ENCODE peak calls at places on chromosomes 16 and 17, in five cellular contexts. G is lower leg skin, I is WTC11, J is GM20000, H is foreskin fibroblast. N is an unnamed sample.

GRCh38 chr17:64687959-64688358 is 25.9 kb upstream of the SMURF2 start:
- DNase-seq in G (no peak), I (no peak), J (no peak), H (peak), N (no peak)

GRCh38 chr17:79749156-79749815 is 18.5 kb downstream of the ENPP7 start:
- DNase-seq in G (no peak), I (no peak), J (no peak), H (peak), N (no peak)

GRCh38 chr17:61000911-61001310 is 323.3 kb downstream of the BCAS3 start:
- DNase-seq in G (no peak), I (no peak), J (no peak), H (peak), N (no peak)

GRCh38 chr17:69451416-69452394 is 37.2 kb downstream of the MAP2K6 start:
- DNase-seq in G (no peak), I (no peak), J (no peak), H (no peak), N (no peak)

GRCh38 chr16:12390644-12391043 is 413.0 kb downstream of the CPPED1 start:
- DNase-seq in G (no peak), I (no peak), J (no peak), H (peak), N (no peak)

GRCh38 chr16:13306153-13306552 is 404.8 kb downstream of the SHISA9 start:
- DNase-seq in G (no peak), I (no peak), J (no peak), H (no peak), N (no peak)

GRCh38 chr17:50833396-50834125 is 1.8 kb upstream of the WFIKKN2 start:
- DNase-seq in G (no peak), I (no peak), J (no peak), H (no peak), N (no peak)

GRCh38 chr17:48997827-48998556 is 807 bp downstream of the IGF2BP1 start:
- DNase-seq in G (no peak), I (peak), J (peak), H (peak), N (no peak)

GRCh38 chr17:67246648-67247415 is 1.8 kb upstream of the HELZ start:
- DNase-seq in G (peak), I (peak), J (peak), H (peak), N (peak)

GRCh38 chr16:30775381-30776099 is 11.5 kb downstream of the ZNF629 start:
- DNase-seq in G (peak), I (peak), J (peak), H (peak), N (peak)

GRCh38 chr17:49315551-49315951 is 46.5 kb downstream of the ZNF652 start:
- DNase-seq in G (peak), I (peak), J (peak), H (peak), N (peak)

GRCh38 chr17:43453331-43453812 is 30.4 kb upstream of the DHX8 start:
- DNase-seq in G (no peak), I (no peak), J (no peak), H (no peak), N (no peak)

GRCh38 chr16:24281466-24281865 is 25.3 kb downstream of the CACNG3 start:
- DNase-seq in G (no peak), I (no peak), J (no peak), H (no peak), N (no peak)

GRCh38 chr16:2709588-2709984 is 10.4 kb downstream of the PRSS27 start:
- DNase-seq in G (no peak), I (no peak), J (no peak), H (no peak), N (no peak)

GRCh38 chr16:72380283-72380682 is 208.3 kb upstream of the PMFBP1 start:
- DNase-seq in G (no peak), I (no peak), J (no peak), H (no peak), N (no peak)

GRCh38 chr17:40309031-40309937 is at the start of gene RARA:
- DNase-seq in G (peak), I (peak), J (peak), H (peak), N (peak)

GRCh38 chr17:4477286-4477791 is 21.3 kb upstream of the SPNS2 start:
- DNase-seq in G (no peak), I (no peak), J (no peak), H (no peak), N (no peak)

GRCh38 chr17:17232303-17232621 is 4.7 kb downstream of the FLCN start:
- DNase-seq in G (no peak), I (no peak), J (no peak), H (no peak), N (no peak)

GRCh38 chr16:88651276-88651988 is 579 bp upstream of the CYBA start:
- DNase-seq in G (peak), I (no peak), J (peak), H (peak), N (peak)

GRCh38 chr17:42484304-42484703 is 25.6 kb downstream of the ATP6V0A1 start:
- DNase-seq in G (no peak), I (no peak), J (no peak), H (no peak), N (no peak)

GRCh38 chr16:31138621-31139578 is 3.4 kb upstream of the PRSS8 start:
- DNase-seq in G (no peak), I (peak), J (no peak), H (peak), N (no peak)

GRCh38 chr16:84143784-84144199 is 1.2 kb downstream of the HSDL1 start:
- DNase-seq in G (no peak), I (no peak), J (no peak), H (no peak), N (no peak)

GRCh38 chr16:69260506-69260905 is 50.6 kb upstream of the VPS4A start:
- DNase-seq in G (no peak), I (no peak), J (no peak), H (no peak), N (no peak)

GRCh38 chr16:22789281-22789945 is 24.5 kb upstream of the HS3ST2 start:
- DNase-seq in G (no peak), I (no peak), J (no peak), H (peak), N (no peak)

GRCh38 chr16:30949655-30950515 is 1.0 kb downstream of the ORAI3 start:
- DNase-seq in G (peak), I (peak), J (peak), H (peak), N (peak)

GRCh38 chr17:42023524-42024349 is 3.8 kb downstream of the NKIRAS2 start:
- DNase-seq in G (no peak), I (no peak), J (no peak), H (no peak), N (no peak)

GRCh38 chr17:82977586-82977985 is 101.8 kb upstream of the METRNL start:
- DNase-seq in G (no peak), I (no peak), J (peak), H (no peak), N (no peak)

GRCh38 chr17:8835106-8835505 is 32.4 kb downstream of the PIK3R6 start:
- DNase-seq in G (no peak), I (no peak), J (no peak), H (no peak), N (no peak)

GRCh38 chr17:50203589-50204345 is 2.3 kb upstream of the COL1A1 start:
- DNase-seq in G (no peak), I (no peak), J (no peak), H (peak), N (no peak)

GRCh38 chr17:58956997-58957724 is 149.5 kb downstream of the TRIM37 start:
- DNase-seq in G (no peak), I (no peak), J (no peak), H (peak), N (no peak)

GRCh38 chr17:80825471-80826345 is 165.9 kb upstream of the CHMP6 start:
- DNase-seq in G (no peak), I (no peak), J (no peak), H (no peak), N (no peak)

GRCh38 chr17:65017375-65017774 is 39.2 kb downstream of the GNA13 start:
- DNase-seq in G (no peak), I (no peak), J (no peak), H (no peak), N (no peak)

GRCh38 chr16:79358188-79358587 is 242.3 kb downstream of the MAF start:
- DNase-seq in G (no peak), I (no peak), J (no peak), H (no peak), N (no peak)

GRCh38 chr16:83441523-83441922 is 366.3 kb upstream of the HSBP1 start:
- DNase-seq in G (no peak), I (no peak), J (no peak), H (no peak), N (no peak)

GRCh38 chr17:49590874-49591273 is 15.2 kb downstream of the NXPH3 start:
- DNase-seq in G (no peak), I (no peak), J (no peak), H (no peak), N (no peak)

GRCh38 chr16:23476289-23476688 is 23.3 kb upstream of the COG7 start:
- DNase-seq in G (no peak), I (no peak), J (no peak), H (no peak), N (no peak)

GRCh38 chr16:86126891-86127290 is 227.9 kb downstream of the IRF8 start:
- DNase-seq in G (peak), I (no peak), J (no peak), H (no peak), N (no peak)

GRCh38 chr16:54867302-54867832 is 63.3 kb upstream of the IRX5 start:
- DNase-seq in G (no peak), I (no peak), J (no peak), H (no peak), N (no peak)

GRCh38 chr17:41442772-41443171 is 2.0 kb upstream of the KRT38 start:
- DNase-seq in G (no peak), I (no peak), J (no peak), H (peak), N (no peak)

GRCh38 chr17:80866050-80866793 is 125.4 kb upstream of the CHMP6 start:
- DNase-seq in G (peak), I (peak), J (peak), H (peak), N (peak)

DNA sequence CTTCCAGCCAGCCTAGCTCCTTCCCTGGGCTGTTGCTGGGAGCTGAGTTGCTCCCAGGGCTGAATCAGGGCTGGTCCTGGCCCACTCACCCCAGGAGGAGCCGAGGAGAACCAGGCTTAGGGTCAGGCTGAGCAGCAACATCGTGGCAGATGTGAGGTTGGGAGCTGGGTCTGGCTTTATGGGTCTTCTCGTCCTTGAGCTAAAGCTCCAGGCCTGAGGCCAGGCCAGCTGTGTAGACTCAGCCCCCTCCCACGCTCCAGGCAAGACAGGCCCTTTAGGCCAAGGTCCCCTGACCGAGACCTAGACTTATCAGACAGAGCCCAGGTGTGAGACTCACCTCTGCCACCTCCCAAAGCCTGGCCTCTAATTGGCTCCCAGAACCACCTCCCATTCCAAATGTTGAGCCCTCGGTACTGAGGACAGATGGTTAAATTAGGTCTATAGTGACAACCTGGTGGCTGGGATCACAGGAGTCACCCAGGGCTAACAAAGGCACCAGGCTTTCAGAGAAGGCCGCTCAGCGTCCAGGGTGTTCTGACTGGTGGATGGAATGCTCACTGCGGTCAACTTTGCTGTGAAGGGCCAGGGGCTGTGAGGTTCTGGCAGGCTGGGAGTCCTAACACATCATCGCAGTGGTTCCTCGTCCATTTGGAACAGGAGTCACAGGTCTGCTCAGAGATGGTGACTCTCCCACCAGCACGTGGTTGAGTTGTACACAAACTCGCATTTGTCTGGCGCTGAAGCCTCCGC is at the start of gene CTRL:
- DNase-seq in G (no peak), I (no peak), J (no peak), H (no peak), N (no peak)
- TF ChIP-seq CTCF in G (no peak), I (no peak), J (no peak), H (no peak), N (no peak)

GRCh38 chr17:30809867-30810266 is 14.6 kb downstream of the CRLF3 start:
- DNase-seq in G (no peak), I (no peak), J (no peak), H (no peak), N (no peak)

GRCh38 chr17:30808785-30809286 is 15.7 kb downstream of the CRLF3 start:
- DNase-seq in G (peak), I (no peak), J (peak), H (no peak), N (peak)

DNA sequence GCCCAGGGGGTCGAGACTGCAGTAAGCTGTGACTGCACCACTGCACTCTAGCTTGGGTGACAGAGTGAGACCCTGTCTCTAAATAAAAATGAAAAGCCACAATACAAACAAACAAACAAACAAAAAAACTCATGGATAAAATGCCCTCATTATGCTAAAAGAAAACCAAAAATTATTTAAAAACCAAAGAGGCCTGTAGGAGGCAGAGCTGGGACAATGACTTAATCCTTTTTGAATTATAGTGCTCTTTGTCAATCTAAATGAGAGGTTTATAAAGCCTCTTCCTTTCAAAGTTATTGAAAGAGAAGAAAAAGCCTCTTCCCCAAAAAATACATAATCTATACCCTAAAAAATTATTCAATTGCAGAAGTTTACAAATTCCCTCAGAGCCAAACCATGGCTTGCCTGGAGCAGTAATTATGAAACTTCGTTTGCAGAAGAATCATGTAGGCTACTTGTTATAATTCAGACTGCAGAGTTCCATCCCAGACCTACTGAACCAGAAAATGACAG is 18.5 kb downstream of the CRLF3 start:
- DNase-seq in G (no peak), I (no peak), J (no peak), H (no peak), N (no peak)
- TF ChIP-seq CTCF in G (no peak), I (no peak), J (no peak), H (peak), N (peak)

DNA sequence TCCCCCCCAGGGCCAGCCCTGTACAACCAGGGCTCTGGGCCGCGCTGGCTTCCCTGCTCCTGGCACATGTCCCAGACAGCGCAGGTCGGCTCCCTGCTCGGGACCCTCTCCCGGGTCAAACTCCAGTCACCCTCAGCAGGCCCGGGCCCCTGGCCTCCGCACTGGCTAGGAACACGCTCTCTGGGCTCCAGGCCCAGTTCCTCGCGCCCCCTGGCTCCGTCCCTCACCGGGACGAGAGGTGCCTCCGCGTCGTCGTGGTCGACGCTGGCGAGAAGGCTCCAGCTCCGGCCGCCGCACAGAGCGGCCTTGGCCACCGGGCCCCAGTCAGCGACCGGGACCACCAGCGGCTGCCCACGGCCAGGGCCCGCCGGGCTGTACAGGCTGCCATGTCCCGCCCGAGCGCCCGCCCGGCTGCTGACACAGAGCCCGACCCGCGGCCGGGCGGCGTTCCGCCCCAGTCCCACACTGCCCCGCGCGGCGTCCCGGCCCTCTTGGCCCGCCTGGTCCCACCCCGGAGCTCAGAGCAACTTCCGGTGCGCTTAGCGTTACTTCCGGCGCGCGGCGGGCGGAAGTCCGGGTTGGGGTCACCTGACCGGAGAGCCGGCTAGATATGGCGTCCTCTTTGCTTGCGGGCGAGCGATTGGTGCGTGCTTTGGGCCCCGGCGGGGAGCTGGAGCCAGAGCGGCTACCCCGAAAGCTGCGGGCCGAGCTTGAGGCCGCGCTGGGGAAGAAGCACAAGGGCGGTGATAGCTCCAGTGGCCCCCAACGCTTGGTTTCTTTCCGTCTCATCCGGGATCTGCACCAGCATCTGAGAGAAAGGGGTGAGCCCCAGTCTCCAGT is at the start of gene POLDIP2:
- DNase-seq in G (peak), I (peak), J (peak), H (peak), N (peak)
- TF ChIP-seq CTCF in G (no peak), I (no peak), J (no peak), H (no peak), N (no peak)

GRCh38 chr16:66660422-66661209 is 35.9 kb downstream of the CMTM4 start:
- DNase-seq in G (peak), I (peak), J (no peak), H (peak), N (no peak)
- TF ChIP-seq CTCF in G (no peak), I (no peak), J (no peak), H (peak), N (no peak)

GRCh38 chr17:31508310-31509094 is 117.0 kb downstream of the RAB11FIP4 start:
- DNase-seq in G (no peak), I (peak), J (peak), H (no peak), N (peak)
- TF ChIP-seq CTCF in G (no peak), I (peak), J (peak), H (no peak), N (peak)

DNA sequence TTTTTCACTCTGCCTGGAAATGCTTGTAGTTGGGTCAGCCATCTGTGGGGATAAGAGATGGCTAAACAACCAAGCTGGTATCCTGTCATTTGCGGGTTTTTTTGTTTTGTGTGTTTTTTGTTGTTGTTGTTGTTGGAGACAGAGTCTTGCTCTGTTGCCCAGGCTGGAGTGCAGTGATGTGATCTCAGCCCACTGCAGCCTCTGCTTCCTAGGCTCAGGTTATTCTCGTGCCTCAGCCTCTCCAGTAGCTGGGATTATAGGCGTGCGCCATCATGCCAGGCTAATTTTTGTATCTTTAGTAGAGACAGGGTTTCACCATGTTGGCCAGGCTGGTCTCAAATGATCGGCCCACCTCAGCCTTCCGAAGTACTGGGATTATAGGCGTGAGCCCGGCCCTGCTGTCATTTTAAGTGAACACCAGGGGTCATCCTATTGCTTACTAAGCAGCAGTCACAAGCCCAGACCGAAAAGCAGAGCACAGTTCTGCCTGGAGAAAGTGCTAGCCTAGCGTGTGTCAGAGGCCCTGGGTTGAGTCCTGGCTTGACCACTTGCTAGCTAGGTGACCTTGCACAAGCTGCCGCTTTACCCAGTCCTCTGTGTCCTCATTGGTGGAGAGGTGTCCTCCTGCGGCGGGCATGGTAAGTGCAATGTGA is 4.6 kb downstream of the SMCR8 start:
- DNase-seq in G (no peak), I (peak), J (no peak), H (peak), N (no peak)
- TF ChIP-seq CTCF in G (no peak), I (no peak), J (peak), H (peak), N (peak)

N was measured in GM13977.